ENCODE peak calls at places on chromosomes 12 and 14, in seven cellular contexts. X, N, W, O, V, C and F are unnamed samples.

GRCh38 chr14:22824711-22825359 is 4.9 kb upstream of the MRPL52 start:
- DNase-seq in X (no peak), N (no peak), V (no peak), O (peak), W (no peak), C (no peak), F (no peak)

GRCh38 chr14:82501554-82501953 is 967.9 kb upstream of the SEL1L start:
- DNase-seq in O (no peak), V (no peak), C (no peak), W (no peak), X (no peak), N (no peak), F (no peak)

GRCh38 chr14:84750763-84751554 is 779.0 kb upstream of the FLRT2 start:
- DNase-seq in X (no peak), V (no peak), O (peak), W (no peak), C (no peak), N (no peak), F (no peak)

GRCh38 chr14:103146141-103146709 is 23.0 kb downstream of the TNFAIP2 start:
- DNase-seq in O (no peak), V (no peak), X (no peak), W (no peak), N (no peak), C (no peak), F (no peak)

GRCh38 chr14:66117600-66117999 is 368.6 kb upstream of the CCDC196 start:
- DNase-seq in X (no peak), N (no peak), C (no peak), W (no peak), O (peak), V (no peak), F (no peak)

GRCh38 chr12:22578328-22578727 is 34.0 kb upstream of the C2CD5 start:
- DNase-seq in V (no peak), O (no peak), X (no peak), W (no peak), C (no peak), N (no peak), F (no peak)

GRCh38 chr12:108729612-108730336 is 1.5 kb downstream of the CORO1C start:
- DNase-seq in O (peak), C (no peak), V (no peak), W (no peak), N (no peak), X (no peak), F (no peak)

GRCh38 chr12:115166698-115167315 is 482.8 kb upstream of the TBX3 start:
- DNase-seq in N (no peak), W (no peak), X (no peak), O (peak), C (no peak), V (no peak), F (no peak)